ENCODE peak calls at places on chromosomes 12 and 14, in four cellular contexts. G is A549, O is tibial artery, W is COR-L47. U is an unnamed sample.

GRCh38 chr12:115176741-115177400 is 492.9 kb upstream of the TBX3 start:
- DNase-seq in G (no peak), O (no peak), W (no peak), U (no peak)

GRCh38 chr12:108257004-108257403 is 82.1 kb downstream of the CMKLR1 start:
- DNase-seq in G (no peak), O (no peak), W (no peak), U (no peak)

GRCh38 chr12:94429633-94430032 is 30.0 kb downstream of the CEP83 start:
- DNase-seq in G (no peak), O (no peak), W (no peak), U (no peak)

GRCh38 chr12:1878695-1879094 is 39.8 kb downstream of the CACNA2D4 start:
- DNase-seq in G (no peak), O (no peak), W (no peak), U (no peak)

GRCh38 chr12:95611676-95612309 is 60.5 kb upstream of the USP44 start:
- DNase-seq in G (peak), O (no peak), W (peak), U (peak)

GRCh38 chr14:32472512-32473472 is 143.7 kb downstream of the AKAP6 start:
- DNase-seq in G (peak), O (no peak), W (peak), U (no peak)

GRCh38 chr12:97275261-97276197 is 187.1 kb upstream of the RMST start:
- DNase-seq in G (no peak), O (no peak), W (peak), U (no peak)

GRCh38 chr12:21248679-21249078 is 86.0 kb downstream of the SLCO1A2 start:
- DNase-seq in G (peak), O (no peak), W (no peak), U (peak)

GRCh38 chr12:27207626-27208413 is 36.3 kb upstream of the STK38L start:
- DNase-seq in G (no peak), O (no peak), W (no peak), U (no peak)

GRCh38 chr14:20811994-20812393 is 9.3 kb upstream of the RNASE1 start:
- DNase-seq in G (no peak), O (no peak), W (no peak), U (no peak)

U was measured in NCI-H774.